ENCODE peak calls at places on chromosomes 1 and 21, in four cellular contexts. One of them, this sample, is unnamed.

GRCh38 chr1:30908446-30908885 is at the start of gene SDC3:
- DNase-seq in cardiac fibroblast: no peak
- DNase-seq in IMR-90: no peak
- DNase-seq in activated CD8-positive, alpha-beta T cell treated with anti-CD3 and anti-CD28 coated beads for 36 hours: no peak
- DNase-seq in this sample: no peak

GRCh38 chr1:84889437-84889836 is 3.6 kb downstream of the LPAR3 start:
- DNase-seq in cardiac fibroblast: peak
- DNase-seq in IMR-90: no peak
- DNase-seq in activated CD8-positive, alpha-beta T cell treated with anti-CD3 and anti-CD28 coated beads for 36 hours: no peak
- DNase-seq in this sample: no peak

GRCh38 chr1:111605553-111605952 is 14.0 kb upstream of the RAP1A start:
- DNase-seq in cardiac fibroblast: peak
- DNase-seq in IMR-90: peak
- DNase-seq in activated CD8-positive, alpha-beta T cell treated with anti-CD3 and anti-CD28 coated beads for 36 hours: no peak
- DNase-seq in this sample: no peak

GRCh38 chr1:109649380-109649987 is 6.4 kb upstream of the GSTM4 start:
- DNase-seq in cardiac fibroblast: peak
- DNase-seq in IMR-90: peak
- DNase-seq in activated CD8-positive, alpha-beta T cell treated with anti-CD3 and anti-CD28 coated beads for 36 hours: no peak
- DNase-seq in this sample: no peak

GRCh38 chr21:32414579-32415358 is 2.3 kb downstream of the EVA1C start:
- DNase-seq in cardiac fibroblast: peak
- DNase-seq in IMR-90: peak
- DNase-seq in activated CD8-positive, alpha-beta T cell treated with anti-CD3 and anti-CD28 coated beads for 36 hours: no peak
- DNase-seq in this sample: no peak

GRCh38 chr1:47593001-47593568 is 155.2 kb downstream of the FOXD2 start:
- DNase-seq in cardiac fibroblast: no peak
- DNase-seq in IMR-90: no peak
- DNase-seq in activated CD8-positive, alpha-beta T cell treated with anti-CD3 and anti-CD28 coated beads for 36 hours: no peak
- DNase-seq in this sample: no peak

GRCh38 chr1:155890251-155890650 is 20.9 kb downstream of the RIT1 start:
- DNase-seq in cardiac fibroblast: peak
- DNase-seq in IMR-90: no peak
- DNase-seq in activated CD8-positive, alpha-beta T cell treated with anti-CD3 and anti-CD28 coated beads for 36 hours: no peak
- DNase-seq in this sample: no peak

GRCh38 chr1:118249641-118250040 is 64.6 kb upstream of the SPAG17 start:
- DNase-seq in cardiac fibroblast: no peak
- DNase-seq in IMR-90: no peak
- DNase-seq in activated CD8-positive, alpha-beta T cell treated with anti-CD3 and anti-CD28 coated beads for 36 hours: no peak
- DNase-seq in this sample: no peak

GRCh38 chr21:31559368-31560119 is 99.9 kb upstream of the SOD1 start:
- DNase-seq in cardiac fibroblast: peak
- DNase-seq in IMR-90: peak
- DNase-seq in activated CD8-positive, alpha-beta T cell treated with anti-CD3 and anti-CD28 coated beads for 36 hours: peak
- DNase-seq in this sample: peak

GRCh38 chr21:43025636-43026180 is 49.9 kb downstream of the CBS start:
- DNase-seq in cardiac fibroblast: peak
- DNase-seq in IMR-90: peak
- DNase-seq in activated CD8-positive, alpha-beta T cell treated with anti-CD3 and anti-CD28 coated beads for 36 hours: no peak
- DNase-seq in this sample: no peak

GRCh38 chr1:36224537-36225297 is 474 bp downstream of the THRAP3 start:
- DNase-seq in cardiac fibroblast: peak
- DNase-seq in IMR-90: peak
- DNase-seq in activated CD8-positive, alpha-beta T cell treated with anti-CD3 and anti-CD28 coated beads for 36 hours: no peak
- DNase-seq in this sample: no peak
- TF ChIP-seq CTCF in cardiac fibroblast: peak
- TF ChIP-seq CTCF in IMR-90: peak
- TF ChIP-seq CTCF in activated CD8-positive, alpha-beta T cell treated with anti-CD3 and anti-CD28 coated beads for 36 hours: peak
- TF ChIP-seq CTCF in this sample: no peak

GRCh38 chr1:93874025-93874651 is 4.9 kb downstream of the DNTTIP2 start:
- DNase-seq in cardiac fibroblast: peak
- DNase-seq in IMR-90: peak
- DNase-seq in activated CD8-positive, alpha-beta T cell treated with anti-CD3 and anti-CD28 coated beads for 36 hours: no peak
- DNase-seq in this sample: no peak
- TF ChIP-seq CTCF in cardiac fibroblast: peak
- TF ChIP-seq CTCF in IMR-90: peak
- TF ChIP-seq CTCF in activated CD8-positive, alpha-beta T cell treated with anti-CD3 and anti-CD28 coated beads for 36 hours: peak
- TF ChIP-seq CTCF in this sample: no peak

GRCh38 chr1:44213222-44214112 is at the start of gene DMAP1:
- DNase-seq in cardiac fibroblast: peak
- DNase-seq in IMR-90: peak
- DNase-seq in activated CD8-positive, alpha-beta T cell treated with anti-CD3 and anti-CD28 coated beads for 36 hours: peak
- DNase-seq in this sample: peak
- TF ChIP-seq CTCF in cardiac fibroblast: no peak
- TF ChIP-seq CTCF in IMR-90: peak
- TF ChIP-seq CTCF in activated CD8-positive, alpha-beta T cell treated with anti-CD3 and anti-CD28 coated beads for 36 hours: no peak
- TF ChIP-seq CTCF in this sample: no peak

GRCh38 chr21:36429672-36430546 is 44.7 kb downstream of the CHAF1B start:
- DNase-seq in cardiac fibroblast: peak
- DNase-seq in IMR-90: peak
- DNase-seq in activated CD8-positive, alpha-beta T cell treated with anti-CD3 and anti-CD28 coated beads for 36 hours: peak
- DNase-seq in this sample: peak
- TF ChIP-seq CTCF in cardiac fibroblast: no peak
- TF ChIP-seq CTCF in IMR-90: no peak
- TF ChIP-seq CTCF in activated CD8-positive, alpha-beta T cell treated with anti-CD3 and anti-CD28 coated beads for 36 hours: no peak
- TF ChIP-seq CTCF in this sample: no peak

GRCh38 chr1:196732526-196732925 is 42.1 kb upstream of the CFHR3 start:
- DNase-seq in cardiac fibroblast: peak
- DNase-seq in IMR-90: no peak
- DNase-seq in activated CD8-positive, alpha-beta T cell treated with anti-CD3 and anti-CD28 coated beads for 36 hours: no peak
- DNase-seq in this sample: no peak
- TF ChIP-seq CTCF in cardiac fibroblast: peak
- TF ChIP-seq CTCF in IMR-90: peak
- TF ChIP-seq CTCF in activated CD8-positive, alpha-beta T cell treated with anti-CD3 and anti-CD28 coated beads for 36 hours: no peak
- TF ChIP-seq CTCF in this sample: no peak

This sample was measured in activated B cell treated with CpG ODN at 0.5 μM for 24 hours.